ENCODE peak calls at places on chromosomes 6 and 20, in nine cellular contexts. One of them, this sample, is unnamed.

GRCh38 chr6:53119772-53120409 is 28.8 kb downstream of the GCM1 start:
- DNase-seq in HFF-Myc: peak; percentile 44
- DNase-seq in stomach: peak; percentile 57
- DNase-seq in epithelial cell of esophagus: peak; percentile 78
- DNase-seq in cardiac fibroblast: peak; percentile 34
- DNase-seq in neural progenitor cell: no peak
- DNase-seq in SK-N-SH: no peak
- DNase-seq in left lung: no peak
- DNase-seq in ovary: no peak
- DNase-seq in this sample: no peak

GRCh38 chr20:22977047-22977785 is 57.9 kb upstream of the SSTR4 start:
- DNase-seq in ovary: no peak
- DNase-seq in cardiac fibroblast: peak; percentile 30
- DNase-seq in epithelial cell of esophagus: peak; percentile 32
- DNase-seq in HFF-Myc: no peak
- DNase-seq in neural progenitor cell: no peak
- DNase-seq in left lung: no peak
- DNase-seq in SK-N-SH: no peak
- DNase-seq in stomach: no peak
- DNase-seq in this sample: no peak

GRCh38 chr6:35195120-35195780 is 18.5 kb upstream of the SCUBE3 start:
- DNase-seq in SK-N-SH: no peak
- DNase-seq in left lung: no peak
- DNase-seq in cardiac fibroblast: no peak
- DNase-seq in stomach: no peak
- DNase-seq in neural progenitor cell: no peak
- DNase-seq in ovary: no peak
- DNase-seq in HFF-Myc: no peak
- DNase-seq in epithelial cell of esophagus: peak; percentile 37
- DNase-seq in this sample: no peak

GRCh38 chr20:361562-361961 is 14.7 kb downstream of the NRSN2 start:
- DNase-seq in neural progenitor cell: no peak
- DNase-seq in ovary: no peak
- DNase-seq in stomach: no peak
- DNase-seq in SK-N-SH: no peak
- DNase-seq in left lung: no peak
- DNase-seq in HFF-Myc: no peak
- DNase-seq in cardiac fibroblast: no peak
- DNase-seq in epithelial cell of esophagus: no peak
- DNase-seq in this sample: no peak

GRCh38 chr20:37902504-37903313 is at the start of gene VSTM2L:
- DNase-seq in cardiac fibroblast: peak; percentile 74
- DNase-seq in stomach: peak; percentile 34
- DNase-seq in epithelial cell of esophagus: peak; percentile 74
- DNase-seq in left lung: no peak
- DNase-seq in SK-N-SH: peak; percentile 88
- DNase-seq in neural progenitor cell: peak; percentile 79
- DNase-seq in HFF-Myc: no peak
- DNase-seq in ovary: no peak
- DNase-seq in this sample: no peak

GRCh38 chr6:117505337-117505736 is 22.9 kb downstream of the DCBLD1 start:
- DNase-seq in epithelial cell of esophagus: no peak
- DNase-seq in left lung: no peak
- DNase-seq in ovary: no peak
- DNase-seq in HFF-Myc: no peak
- DNase-seq in cardiac fibroblast: no peak
- DNase-seq in neural progenitor cell: no peak
- DNase-seq in SK-N-SH: no peak
- DNase-seq in stomach: no peak
- DNase-seq in this sample: no peak

GRCh38 chr6:144162977-144163376 is 12.7 kb downstream of the STX11 start:
- DNase-seq in left lung: no peak
- DNase-seq in neural progenitor cell: no peak
- DNase-seq in SK-N-SH: no peak
- DNase-seq in epithelial cell of esophagus: no peak
- DNase-seq in HFF-Myc: no peak
- DNase-seq in stomach: no peak
- DNase-seq in ovary: no peak
- DNase-seq in cardiac fibroblast: no peak
- DNase-seq in this sample: no peak

GRCh38 chr20:24098886-24099285 is 110.3 kb upstream of the GGTLC1 start:
- DNase-seq in cardiac fibroblast: peak; percentile 65
- DNase-seq in stomach: no peak
- DNase-seq in ovary: peak; percentile 28
- DNase-seq in left lung: no peak
- DNase-seq in SK-N-SH: no peak
- DNase-seq in HFF-Myc: no peak
- DNase-seq in neural progenitor cell: no peak
- DNase-seq in epithelial cell of esophagus: peak; percentile 85
- DNase-seq in this sample: no peak

GRCh38 chr20:10673831-10674683 is at the start of gene JAG1:
- DNase-seq in SK-N-SH: peak; percentile 99
- DNase-seq in cardiac fibroblast: peak; percentile 98
- DNase-seq in neural progenitor cell: peak; percentile 98
- DNase-seq in ovary: peak; percentile 96
- DNase-seq in epithelial cell of esophagus: peak; percentile 97
- DNase-seq in stomach: peak; percentile 98
- DNase-seq in left lung: peak; percentile 98
- DNase-seq in HFF-Myc: peak; percentile 58
- DNase-seq in this sample: peak; percentile 58

GRCh38 chr6:36671687-36672375 is 6.7 kb upstream of the CDKN1A start:
- DNase-seq in HFF-Myc: no peak
- DNase-seq in left lung: no peak
- DNase-seq in epithelial cell of esophagus: no peak
- DNase-seq in ovary: no peak
- DNase-seq in cardiac fibroblast: no peak
- DNase-seq in neural progenitor cell: no peak
- DNase-seq in SK-N-SH: no peak
- DNase-seq in stomach: no peak
- DNase-seq in this sample: no peak

GRCh38 chr6:11298651-11299420 is 66.4 kb upstream of the NEDD9 start:
- DNase-seq in left lung: no peak
- DNase-seq in epithelial cell of esophagus: peak; percentile 16
- DNase-seq in stomach: peak; percentile 49
- DNase-seq in neural progenitor cell: peak; percentile 48
- DNase-seq in ovary: no peak
- DNase-seq in SK-N-SH: no peak
- DNase-seq in cardiac fibroblast: no peak
- DNase-seq in HFF-Myc: no peak
- DNase-seq in this sample: no peak

GRCh38 chr6:24887520-24887919 is 48.2 kb downstream of the RIPOR2 start:
- DNase-seq in ovary: no peak
- DNase-seq in HFF-Myc: no peak
- DNase-seq in SK-N-SH: no peak
- DNase-seq in left lung: no peak
- DNase-seq in neural progenitor cell: no peak
- DNase-seq in cardiac fibroblast: no peak
- DNase-seq in epithelial cell of esophagus: no peak
- DNase-seq in stomach: no peak
- DNase-seq in this sample: no peak

GRCh38 chr20:57243480-57244220 is 22.8 kb downstream of the BMP7 start:
- DNase-seq in neural progenitor cell: no peak
- DNase-seq in cardiac fibroblast: no peak
- DNase-seq in stomach: no peak
- DNase-seq in left lung: no peak
- DNase-seq in HFF-Myc: no peak
- DNase-seq in epithelial cell of esophagus: peak; percentile 45
- DNase-seq in SK-N-SH: no peak
- DNase-seq in ovary: no peak
- DNase-seq in this sample: no peak

GRCh38 chr6:50467931-50468330 is 245.4 kb upstream of the TFAP2D start:
- DNase-seq in epithelial cell of esophagus: no peak
- DNase-seq in neural progenitor cell: no peak
- DNase-seq in SK-N-SH: no peak
- DNase-seq in HFF-Myc: no peak
- DNase-seq in ovary: no peak
- DNase-seq in cardiac fibroblast: no peak
- DNase-seq in left lung: no peak
- DNase-seq in stomach: no peak
- DNase-seq in this sample: no peak

GRCh38 chr20:17875106-17875980 is 93.3 kb downstream of the SNX5 start:
- DNase-seq in ovary: peak; percentile 86
- DNase-seq in cardiac fibroblast: peak; percentile 97
- DNase-seq in neural progenitor cell: no peak
- DNase-seq in stomach: peak; percentile 96
- DNase-seq in HFF-Myc: no peak
- DNase-seq in left lung: no peak
- DNase-seq in epithelial cell of esophagus: peak; percentile 52
- DNase-seq in SK-N-SH: no peak
- DNase-seq in this sample: no peak

GRCh38 chr20:23663180-23663579 is 25.4 kb upstream of the CST3 start:
- DNase-seq in cardiac fibroblast: no peak
- DNase-seq in neural progenitor cell: no peak
- DNase-seq in ovary: no peak
- DNase-seq in HFF-Myc: no peak
- DNase-seq in SK-N-SH: no peak
- DNase-seq in epithelial cell of esophagus: no peak
- DNase-seq in stomach: no peak
- DNase-seq in left lung: no peak
- DNase-seq in this sample: no peak

GRCh38 chr20:61951695-61952533 is 113.8 kb downstream of the TAF4 start:
- DNase-seq in epithelial cell of esophagus: no peak
- DNase-seq in left lung: peak; percentile 70
- DNase-seq in cardiac fibroblast: peak; percentile 16
- DNase-seq in SK-N-SH: no peak
- DNase-seq in ovary: peak; percentile 60
- DNase-seq in HFF-Myc: no peak
- DNase-seq in neural progenitor cell: peak; percentile 88
- DNase-seq in stomach: no peak
- DNase-seq in this sample: no peak

DNA sequence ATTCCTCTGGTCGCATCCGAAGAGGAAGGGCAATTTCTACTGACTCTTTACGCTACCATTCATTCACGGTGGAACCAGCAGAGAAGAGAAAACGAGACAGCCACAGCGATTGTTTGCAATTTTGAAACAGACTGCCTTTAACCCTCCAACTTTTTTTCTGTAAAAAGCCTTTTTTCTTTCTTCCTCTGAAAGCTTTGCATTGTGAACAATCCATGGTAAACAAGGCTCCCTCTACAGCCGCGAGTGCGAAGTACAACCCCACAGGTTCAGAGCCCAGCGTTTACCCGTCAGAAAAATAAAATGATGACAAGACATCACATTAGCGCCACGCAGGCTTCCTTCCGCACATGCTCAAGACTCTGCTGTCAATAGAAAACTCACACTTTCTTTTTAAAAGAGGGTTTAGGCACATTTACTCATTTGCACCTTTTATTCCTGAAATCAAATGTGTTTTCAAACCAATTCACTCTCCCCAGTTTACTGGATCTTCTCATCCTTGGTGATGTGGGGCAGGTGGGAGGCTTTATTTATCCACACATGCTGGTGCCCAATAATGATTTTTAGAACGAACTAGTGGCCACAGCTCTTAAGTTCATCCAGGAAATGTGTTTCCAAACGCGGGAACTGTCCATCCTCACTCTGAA is 99.9 kb downstream of the NOL4L start:
- DNase-seq in epithelial cell of esophagus: peak; percentile 72
- DNase-seq in neural progenitor cell: peak; percentile 81
- DNase-seq in ovary: peak; percentile 84
- DNase-seq in cardiac fibroblast: peak; percentile 89
- DNase-seq in SK-N-SH: peak; percentile 61
- DNase-seq in HFF-Myc: peak; percentile 65
- DNase-seq in left lung: peak; percentile 79
- DNase-seq in stomach: peak; percentile 76
- DNase-seq in this sample: no peak
- H3K4me3 ChIP-seq in epithelial cell of esophagus: peak overlapping the region; percentile 64
- H3K4me3 ChIP-seq in neural progenitor cell: peak overlapping the region; percentile 83
- H3K4me3 ChIP-seq in ovary: peak overlapping the region; percentile 92
- H3K4me3 ChIP-seq in cardiac fibroblast: peak overlapping the region; percentile 13
- H3K4me3 ChIP-seq in SK-N-SH: peak overlapping the region; percentile 61
- H3K4me3 ChIP-seq in HFF-Myc: peak overlapping the region; percentile 62
- H3K4me3 ChIP-seq in left lung: peak overlapping the region; percentile 66
- H3K4me3 ChIP-seq in stomach: peak overlapping the region; percentile 70
- H3K4me3 ChIP-seq in this sample: peak overlapping the region; percentile 68

GRCh38 chr20:47773381-47773786 is 11.9 kb downstream of the SULF2 start:
- DNase-seq in cardiac fibroblast: peak; percentile 37
- DNase-seq in ovary: no peak
- DNase-seq in HFF-Myc: no peak
- DNase-seq in neural progenitor cell: no peak
- DNase-seq in epithelial cell of esophagus: no peak
- DNase-seq in left lung: no peak
- DNase-seq in stomach: peak; percentile 39
- DNase-seq in SK-N-SH: no peak
- DNase-seq in this sample: no peak
- TF ChIP-seq CTCF in cardiac fibroblast: no peak
- TF ChIP-seq CTCF in ovary: no peak
- TF ChIP-seq CTCF in HFF-Myc: no peak
- TF ChIP-seq CTCF in neural progenitor cell: no peak
- TF ChIP-seq CTCF in epithelial cell of esophagus: no peak
- TF ChIP-seq CTCF in left lung: no peak
- TF ChIP-seq CTCF in stomach: no peak
- TF ChIP-seq CTCF in SK-N-SH: no peak
- TF ChIP-seq CTCF in this sample: no peak

DNA sequence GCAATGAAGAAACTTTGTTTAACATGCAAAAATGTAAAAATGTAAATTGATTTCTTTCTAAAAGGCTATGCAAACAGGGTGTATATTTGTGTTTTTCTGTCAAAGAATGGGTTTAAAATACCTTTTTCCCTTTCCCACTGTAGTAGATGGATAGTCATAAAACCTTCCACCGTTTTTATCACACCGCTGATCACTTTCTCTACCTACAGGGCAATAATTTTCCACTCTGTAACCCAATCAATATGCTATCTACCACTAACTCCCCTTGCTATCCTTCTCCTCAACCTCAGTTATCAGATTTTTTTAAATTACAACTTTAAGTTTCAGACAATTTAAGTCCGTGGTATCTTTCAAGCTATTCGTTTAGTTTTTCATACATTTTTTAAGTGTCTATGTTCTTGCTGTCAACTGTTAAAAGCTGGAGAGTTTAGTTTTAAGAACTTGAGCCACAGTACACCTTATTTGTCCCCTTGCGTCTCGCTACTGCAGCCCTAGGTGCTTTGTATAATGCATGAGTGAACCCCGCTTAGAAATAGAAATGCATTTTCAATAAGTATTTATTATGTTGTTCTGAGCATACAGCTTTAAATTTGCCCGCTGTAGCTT is 91.3 kb upstream of the ARID1B start:
- DNase-seq in cardiac fibroblast: no peak
- DNase-seq in stomach: no peak
- DNase-seq in ovary: no peak
- DNase-seq in HFF-Myc: no peak
- DNase-seq in SK-N-SH: peak; percentile 26
- DNase-seq in neural progenitor cell: no peak
- DNase-seq in left lung: no peak
- DNase-seq in epithelial cell of esophagus: no peak
- DNase-seq in this sample: no peak
- H3K4me3 ChIP-seq in cardiac fibroblast: peak overlapping the region; percentile 64
- H3K4me3 ChIP-seq in stomach: peak overlapping the region; percentile 51
- H3K4me3 ChIP-seq in ovary: peak overlapping the region; percentile 79
- H3K4me3 ChIP-seq in HFF-Myc: peak overlapping the region; percentile 59
- H3K4me3 ChIP-seq in SK-N-SH: peak overlapping the region; percentile 72
- H3K4me3 ChIP-seq in neural progenitor cell: peak overlapping the region; percentile 57
- H3K4me3 ChIP-seq in left lung: peak overlapping the region; percentile 46
- H3K4me3 ChIP-seq in epithelial cell of esophagus: peak overlapping the region; percentile 68
- H3K4me3 ChIP-seq in this sample: peak overlapping the region; percentile 58

DNA sequence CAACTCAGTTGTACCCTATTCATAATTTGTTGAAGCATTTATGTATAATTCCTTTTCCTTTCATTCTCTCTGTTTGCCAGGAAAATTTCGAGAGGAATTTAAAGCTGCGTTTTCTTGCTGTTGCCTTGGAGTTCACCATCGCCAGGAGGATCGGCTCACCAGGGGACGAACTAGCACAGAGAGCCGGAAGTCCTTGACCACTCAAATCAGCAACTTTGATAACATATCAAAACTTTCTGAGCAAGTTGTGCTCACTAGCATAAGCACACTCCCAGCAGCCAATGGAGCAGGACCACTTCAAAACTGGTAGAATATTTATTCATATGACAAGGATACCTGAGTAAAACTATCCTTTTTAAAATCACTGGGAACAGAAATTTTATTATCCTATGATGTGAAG is 45.1 kb upstream of the GFRAL start:
- DNase-seq in ovary: no peak
- DNase-seq in SK-N-SH: no peak
- DNase-seq in stomach: no peak
- DNase-seq in neural progenitor cell: no peak
- DNase-seq in left lung: no peak
- DNase-seq in HFF-Myc: no peak
- DNase-seq in epithelial cell of esophagus: no peak
- DNase-seq in cardiac fibroblast: peak; percentile 6
- DNase-seq in this sample: no peak
- TF ChIP-seq CTCF in ovary: no peak
- TF ChIP-seq CTCF in SK-N-SH: no peak
- TF ChIP-seq CTCF in stomach: no peak
- TF ChIP-seq CTCF in neural progenitor cell: no peak
- TF ChIP-seq CTCF in left lung: no peak
- TF ChIP-seq CTCF in HFF-Myc: no peak
- TF ChIP-seq CTCF in epithelial cell of esophagus: no peak
- TF ChIP-seq CTCF in cardiac fibroblast: no peak
- TF ChIP-seq CTCF in this sample: no peak